ENCODE peak calls at places on chromosome 15, in five cellular contexts. One of them, this sample, is unnamed.

GRCh38 chr15:92463352-92463751 is 69.7 kb downstream of the ST8SIA2 start:
- DNase-seq in cerebellar cortex: no peak
- DNase-seq in NCI-H226: no peak
- DNase-seq in LHCN-M2: no peak
- DNase-seq in HS-5: no peak
- DNase-seq in this sample: no peak

GRCh38 chr15:90209591-90209990 is 8.5 kb downstream of the SEMA4B start:
- DNase-seq in cerebellar cortex: no peak
- DNase-seq in NCI-H226: no peak
- DNase-seq in LHCN-M2: no peak
- DNase-seq in HS-5: no peak
- DNase-seq in this sample: peak

GRCh38 chr15:89910891-89911626 is 1.7 kb downstream of the ARPIN start:
- DNase-seq in cerebellar cortex: no peak
- DNase-seq in NCI-H226: no peak
- DNase-seq in LHCN-M2: no peak
- DNase-seq in HS-5: no peak
- DNase-seq in this sample: no peak

GRCh38 chr15:75107905-75108838 is 84.8 kb downstream of the PPCDC start:
- DNase-seq in cerebellar cortex: no peak
- DNase-seq in NCI-H226: peak
- DNase-seq in LHCN-M2: peak
- DNase-seq in HS-5: peak
- DNase-seq in this sample: peak

GRCh38 chr15:46312133-46312740 is 677.4 kb downstream of the SQOR start:
- DNase-seq in cerebellar cortex: peak
- DNase-seq in NCI-H226: no peak
- DNase-seq in LHCN-M2: peak
- DNase-seq in HS-5: peak
- DNase-seq in this sample: peak

GRCh38 chr15:77565516-77565915 is 67.2 kb downstream of the LINGO1 start:
- DNase-seq in cerebellar cortex: no peak
- DNase-seq in NCI-H226: no peak
- DNase-seq in LHCN-M2: no peak
- DNase-seq in HS-5: no peak
- DNase-seq in this sample: no peak

GRCh38 chr15:97446138-97446537 is 514.4 kb upstream of the ARRDC4 start:
- DNase-seq in cerebellar cortex: no peak
- DNase-seq in NCI-H226: no peak
- DNase-seq in LHCN-M2: no peak
- DNase-seq in HS-5: no peak
- DNase-seq in this sample: no peak

GRCh38 chr15:101062471-101063171 is 143.5 kb downstream of the LRRK1 start:
- DNase-seq in cerebellar cortex: no peak
- DNase-seq in NCI-H226: no peak
- DNase-seq in LHCN-M2: no peak
- DNase-seq in HS-5: no peak
- DNase-seq in this sample: no peak

GRCh38 chr15:68316061-68316804 is 38.7 kb downstream of the FEM1B start:
- DNase-seq in cerebellar cortex: peak
- DNase-seq in NCI-H226: no peak
- DNase-seq in LHCN-M2: no peak
- DNase-seq in HS-5: no peak
- DNase-seq in this sample: no peak

GRCh38 chr15:27339138-27339537 is 368.2 kb downstream of the GABRG3 start:
- DNase-seq in cerebellar cortex: no peak
- DNase-seq in NCI-H226: no peak
- DNase-seq in LHCN-M2: no peak
- DNase-seq in HS-5: no peak
- DNase-seq in this sample: no peak

GRCh38 chr15:25947336-25948080 is 84.4 kb upstream of the ATP10A start:
- DNase-seq in cerebellar cortex: peak
- DNase-seq in NCI-H226: no peak
- DNase-seq in LHCN-M2: peak
- DNase-seq in HS-5: no peak
- DNase-seq in this sample: peak

GRCh38 chr15:62889734-62890505 is 152.6 kb upstream of the TPM1 start:
- DNase-seq in cerebellar cortex: no peak
- DNase-seq in NCI-H226: peak
- DNase-seq in LHCN-M2: no peak
- DNase-seq in HS-5: no peak
- DNase-seq in this sample: no peak

GRCh38 chr15:89912674-89913396 is at the start of gene ARPIN:
- DNase-seq in cerebellar cortex: peak
- DNase-seq in NCI-H226: peak
- DNase-seq in LHCN-M2: peak
- DNase-seq in HS-5: no peak
- DNase-seq in this sample: peak

GRCh38 chr15:40769310-40770146 is at the start of gene C15orf62:
- DNase-seq in cerebellar cortex: peak
- DNase-seq in NCI-H226: peak
- DNase-seq in LHCN-M2: no peak
- DNase-seq in HS-5: no peak
- DNase-seq in this sample: peak

GRCh38 chr15:100001405-100001804 is 268.2 kb upstream of the LYSMD4 start:
- DNase-seq in cerebellar cortex: no peak
- DNase-seq in NCI-H226: no peak
- DNase-seq in LHCN-M2: no peak
- DNase-seq in HS-5: no peak
- DNase-seq in this sample: peak

GRCh38 chr15:85408270-85408746 is 27.9 kb downstream of the AKAP13 start:
- DNase-seq in cerebellar cortex: no peak
- DNase-seq in NCI-H226: no peak
- DNase-seq in LHCN-M2: no peak
- DNase-seq in HS-5: no peak
- DNase-seq in this sample: peak

GRCh38 chr15:95603802-95604201 is 726.7 kb upstream of the NR2F2 start:
- DNase-seq in cerebellar cortex: no peak
- DNase-seq in NCI-H226: no peak
- DNase-seq in LHCN-M2: no peak
- DNase-seq in HS-5: no peak
- DNase-seq in this sample: no peak

GRCh38 chr15:96409231-96410138 is 79.0 kb downstream of the NR2F2 start:
- DNase-seq in cerebellar cortex: no peak
- DNase-seq in NCI-H226: no peak
- DNase-seq in LHCN-M2: no peak
- DNase-seq in HS-5: no peak
- DNase-seq in this sample: no peak

GRCh38 chr15:68693071-68693470 is 114.3 kb downstream of the CORO2B start:
- DNase-seq in cerebellar cortex: peak
- DNase-seq in NCI-H226: no peak
- DNase-seq in LHCN-M2: peak
- DNase-seq in HS-5: no peak
- DNase-seq in this sample: no peak

GRCh38 chr15:60744826-60745225 is 265.9 kb upstream of the ICE2 start:
- DNase-seq in cerebellar cortex: no peak
- DNase-seq in NCI-H226: no peak
- DNase-seq in LHCN-M2: no peak
- DNase-seq in HS-5: no peak
- DNase-seq in this sample: no peak

GRCh38 chr15:70323111-70323851 is 225.6 kb upstream of the TLE3 start:
- DNase-seq in cerebellar cortex: no peak
- DNase-seq in NCI-H226: no peak
- DNase-seq in LHCN-M2: no peak
- DNase-seq in HS-5: peak
- DNase-seq in this sample: no peak

GRCh38 chr15:67013696-67014095 is 51.7 kb upstream of the SMAD3 start:
- DNase-seq in cerebellar cortex: no peak
- DNase-seq in NCI-H226: no peak
- DNase-seq in LHCN-M2: peak
- DNase-seq in HS-5: no peak
- DNase-seq in this sample: no peak

GRCh38 chr15:99976811-99977271 is 243.6 kb upstream of the LYSMD4 start:
- DNase-seq in cerebellar cortex: no peak
- DNase-seq in NCI-H226: peak
- DNase-seq in LHCN-M2: peak
- DNase-seq in HS-5: no peak
- DNase-seq in this sample: no peak

GRCh38 chr15:73840771-73841170 is 32.6 kb upstream of the TBC1D21 start:
- DNase-seq in cerebellar cortex: no peak
- DNase-seq in NCI-H226: no peak
- DNase-seq in LHCN-M2: no peak
- DNase-seq in HS-5: no peak
- DNase-seq in this sample: no peak

GRCh38 chr15:63892794-63893441 is 59.2 kb upstream of the HERC1 start:
- DNase-seq in cerebellar cortex: no peak
- DNase-seq in NCI-H226: no peak
- DNase-seq in LHCN-M2: no peak
- DNase-seq in HS-5: no peak
- DNase-seq in this sample: peak

GRCh38 chr15:75694241-75695182 is 18.1 kb downstream of the CSPG4 start:
- DNase-seq in cerebellar cortex: peak
- DNase-seq in NCI-H226: peak
- DNase-seq in LHCN-M2: peak
- DNase-seq in HS-5: peak
- DNase-seq in this sample: peak

GRCh38 chr15:64699767-64700388 is 75.5 kb downstream of the RBPMS2 start:
- DNase-seq in cerebellar cortex: peak
- DNase-seq in NCI-H226: peak
- DNase-seq in LHCN-M2: peak
- DNase-seq in HS-5: no peak
- DNase-seq in this sample: no peak

GRCh38 chr15:44289352-44289790 is 852 bp downstream of the GOLM2 start:
- DNase-seq in cerebellar cortex: no peak
- DNase-seq in NCI-H226: no peak
- DNase-seq in LHCN-M2: no peak
- DNase-seq in HS-5: no peak
- DNase-seq in this sample: peak

GRCh38 chr15:55742498-55742926 is 440 bp downstream of the PRTG start:
- DNase-seq in cerebellar cortex: peak
- DNase-seq in NCI-H226: no peak
- DNase-seq in LHCN-M2: peak
- DNase-seq in HS-5: peak
- DNase-seq in this sample: no peak

GRCh38 chr15:65106011-65106590 is 8.9 kb downstream of the UBAP1L start:
- DNase-seq in cerebellar cortex: no peak
- DNase-seq in NCI-H226: no peak
- DNase-seq in LHCN-M2: no peak
- DNase-seq in HS-5: no peak
- DNase-seq in this sample: no peak

GRCh38 chr15:98737122-98737521 is 88.8 kb downstream of the IGF1R start:
- DNase-seq in cerebellar cortex: no peak
- DNase-seq in NCI-H226: no peak
- DNase-seq in LHCN-M2: no peak
- DNase-seq in HS-5: no peak
- DNase-seq in this sample: no peak

GRCh38 chr15:74752486-74753395 is 4.1 kb downstream of the CYP1A2 start:
- DNase-seq in cerebellar cortex: no peak
- DNase-seq in NCI-H226: peak
- DNase-seq in LHCN-M2: peak
- DNase-seq in HS-5: peak
- DNase-seq in this sample: no peak

GRCh38 chr15:29819979-29820801 is 2.1 kb downstream of the TJP1 start:
- DNase-seq in cerebellar cortex: no peak
- DNase-seq in NCI-H226: no peak
- DNase-seq in LHCN-M2: no peak
- DNase-seq in HS-5: no peak
- DNase-seq in this sample: no peak

GRCh38 chr15:70235347-70235746 is 137.6 kb upstream of the TLE3 start:
- DNase-seq in cerebellar cortex: no peak
- DNase-seq in NCI-H226: no peak
- DNase-seq in LHCN-M2: no peak
- DNase-seq in HS-5: no peak
- DNase-seq in this sample: no peak

GRCh38 chr15:64813075-64813474 is 12.4 kb downstream of the PIF1 start:
- DNase-seq in cerebellar cortex: no peak
- DNase-seq in NCI-H226: no peak
- DNase-seq in LHCN-M2: peak
- DNase-seq in HS-5: no peak
- DNase-seq in this sample: no peak

GRCh38 chr15:57031605-57032004 is 113.2 kb downstream of the TCF12 start:
- DNase-seq in cerebellar cortex: no peak
- DNase-seq in NCI-H226: no peak
- DNase-seq in LHCN-M2: peak
- DNase-seq in HS-5: no peak
- DNase-seq in this sample: peak

GRCh38 chr15:101615986-101616848 is 36.0 kb downstream of the TM2D3 start:
- DNase-seq in cerebellar cortex: no peak
- DNase-seq in NCI-H226: peak
- DNase-seq in LHCN-M2: peak
- DNase-seq in HS-5: no peak
- DNase-seq in this sample: peak

GRCh38 chr15:39585394-39585841 is 4.5 kb downstream of the THBS1 start:
- DNase-seq in cerebellar cortex: no peak
- DNase-seq in NCI-H226: no peak
- DNase-seq in LHCN-M2: peak
- DNase-seq in HS-5: no peak
- DNase-seq in this sample: no peak